ENCODE peak calls at places on chromosome 3, in nine cellular contexts. L is activated CD8-positive, alpha-beta T cell treated with anti-CD3 and anti-CD28 coated beads, Interleukin-2, amount 10 ng/mL, durations not matched to agents 7 days and 5 days; D is KBM-7; A is T follicular helper cell; G is lower lobe of right lung; I is psoas muscle; E is amniotic stem cell; N is esophagus muscularis mucosa; Y is naive thymus-derived CD8-positive, alpha-beta T cell. U is an unnamed sample.

GRCh38 chr3:135895734-135896121 is 69.8 kb upstream of the PPP2R3A start:
- DNase-seq in L (no peak), D (no peak), A (no peak), G (no peak), I (no peak), E (no peak), N (no peak), Y (no peak), U (no peak)

GRCh38 chr3:188468196-188468595 is 314.2 kb downstream of the LPP start:
- DNase-seq in L (no peak), D (no peak), A (no peak), G (no peak), I (no peak), E (no peak), N (no peak), Y (no peak), U (no peak)

GRCh38 chr3:50853936-50854335 is 179.2 kb downstream of the DOCK3 start:
- DNase-seq in L (no peak), D (no peak), A (no peak), G (no peak), I (no peak), E (no peak), N (no peak), Y (no peak), U (no peak)

GRCh38 chr3:196995646-196996355 is 27.2 kb upstream of the PIGZ start:
- DNase-seq in L (no peak), D (no peak), A (no peak), G (no peak), I (no peak), E (no peak), N (no peak), Y (no peak), U (no peak)

GRCh38 chr3:17478673-17479072 is 263.8 kb downstream of the TBC1D5 start:
- DNase-seq in L (no peak), D (no peak), A (no peak), G (no peak), I (no peak), E (no peak), N (no peak), Y (no peak), U (no peak)

GRCh38 chr3:127671523-127672428 is 976 bp upstream of the ABTB1 start:
- DNase-seq in L (peak), D (peak), A (peak), G (no peak), I (peak), E (no peak), N (no peak), Y (peak), U (peak)

GRCh38 chr3:132352556-132353143 is 35.4 kb downstream of the ACP3 start:
- DNase-seq in L (peak), D (peak), A (peak), G (no peak), I (peak), E (peak), N (no peak), Y (peak), U (peak)

GRCh38 chr3:132659370-132660055 is at the start of gene ACAD11:
- DNase-seq in L (peak), D (peak), A (no peak), G (peak), I (peak), E (peak), N (peak), Y (peak), U (peak)

GRCh38 chr3:189502676-189503257 is 128.4 kb upstream of the TP63 start:
- DNase-seq in L (no peak), D (no peak), A (no peak), G (no peak), I (no peak), E (no peak), N (no peak), Y (no peak), U (no peak)

GRCh38 chr3:18847583-18848197 is 300.6 kb upstream of the KCNH8 start:
- DNase-seq in L (no peak), D (peak), A (no peak), G (no peak), I (no peak), E (no peak), N (no peak), Y (no peak), U (peak)

GRCh38 chr3:10280177-10280529 is 12.6 kb downstream of the GHRL start:
- DNase-seq in L (no peak), D (no peak), A (no peak), G (no peak), I (no peak), E (no peak), N (no peak), Y (no peak), U (no peak)

GRCh38 chr3:126355777-126356372 is 1.3 kb downstream of the KLF15 start:
- DNase-seq in L (no peak), D (no peak), A (no peak), G (peak), I (peak), E (peak), N (peak), Y (peak), U (peak)

GRCh38 chr3:140134231-140134630 is 199.2 kb downstream of the CLSTN2 start:
- DNase-seq in L (no peak), D (no peak), A (no peak), G (no peak), I (no peak), E (no peak), N (no peak), Y (no peak), U (no peak)

GRCh38 chr3:151599103-151599672 is 134.5 kb upstream of the AADACL2 start:
- DNase-seq in L (no peak), D (peak), A (no peak), G (no peak), I (no peak), E (no peak), N (no peak), Y (no peak), U (no peak)

GRCh38 chr3:15345608-15346137 is 13.3 kb upstream of the SH3BP5 start:
- DNase-seq in L (no peak), D (no peak), A (no peak), G (no peak), I (no peak), E (no peak), N (no peak), Y (no peak), U (peak)

GRCh38 chr3:15974647-15975046 is 176.9 kb upstream of the ANKRD28 start:
- DNase-seq in L (no peak), D (peak), A (no peak), G (no peak), I (no peak), E (no peak), N (no peak), Y (no peak), U (peak)

GRCh38 chr3:100992086-100993033 is 861 bp downstream of the ABI3BP start:
- DNase-seq in L (no peak), D (no peak), A (no peak), G (no peak), I (no peak), E (peak), N (no peak), Y (no peak), U (no peak)

GRCh38 chr3:127525373-127525772 is 65.2 kb downstream of the TPRA1 start:
- DNase-seq in L (no peak), D (no peak), A (no peak), G (no peak), I (no peak), E (no peak), N (peak), Y (no peak), U (no peak)

GRCh38 chr3:156826144-156826895 is at the start of gene LEKR1:
- DNase-seq in L (peak), D (no peak), A (peak), G (peak), I (peak), E (no peak), N (no peak), Y (peak), U (peak)

GRCh38 chr3:161879470-161879869 is 382.9 kb downstream of the OTOL1 start:
- DNase-seq in L (no peak), D (no peak), A (no peak), G (no peak), I (no peak), E (no peak), N (no peak), Y (no peak), U (no peak)

GRCh38 chr3:159832024-159832423 is 156.6 kb upstream of the IL12A start:
- DNase-seq in L (no peak), D (peak), A (no peak), G (no peak), I (no peak), E (no peak), N (no peak), Y (no peak), U (peak)

GRCh38 chr3:149245738-149246451 is 24.3 kb upstream of the CP start:
- DNase-seq in L (no peak), D (no peak), A (no peak), G (no peak), I (no peak), E (peak), N (no peak), Y (no peak), U (peak)

GRCh38 chr3:176087066-176087697 is 1110.1 kb downstream of the TBL1XR1 start:
- DNase-seq in L (no peak), D (no peak), A (no peak), G (no peak), I (no peak), E (no peak), N (no peak), Y (no peak), U (no peak)

U was measured in NAMALWA.